ENCODE peak calls at places on chromosomes 1 and 21, in six cellular contexts. One of them, this sample, is unnamed.

GRCh38 chr21:42145569-42146250 is 73.2 kb upstream of the ABCG1 start:
- DNase-seq in G401: peak; percentile 75
- DNase-seq in ELR: peak; percentile 61
- DNase-seq in mucosa of descending colon: peak; percentile 49
- DNase-seq in substantia nigra: peak; percentile 30
- DNase-seq in activated naive CD4-positive, alpha-beta T cell treated with Interleukin-2 at 50 U/mL for 16 hours: peak; percentile 60
- DNase-seq in this sample: peak; percentile 66

GRCh38 chr1:214216779-214217178 is 64.2 kb upstream of the SMYD2 start:
- DNase-seq in mucosa of descending colon: no peak
- DNase-seq in activated naive CD4-positive, alpha-beta T cell treated with Interleukin-2 at 50 U/mL for 16 hours: no peak
- DNase-seq in substantia nigra: no peak
- DNase-seq in G401: no peak
- DNase-seq in ELR: no peak
- DNase-seq in this sample: no peak

GRCh38 chr21:29240136-29240535 is 58.6 kb upstream of the BACH1 start:
- DNase-seq in activated naive CD4-positive, alpha-beta T cell treated with Interleukin-2 at 50 U/mL for 16 hours: no peak
- DNase-seq in ELR: no peak
- DNase-seq in G401: peak; percentile 93
- DNase-seq in mucosa of descending colon: no peak
- DNase-seq in substantia nigra: no peak
- DNase-seq in this sample: no peak

GRCh38 chr1:227333423-227333822 is 15.1 kb upstream of the CDC42BPA start:
- DNase-seq in G401: no peak
- DNase-seq in mucosa of descending colon: no peak
- DNase-seq in activated naive CD4-positive, alpha-beta T cell treated with Interleukin-2 at 50 U/mL for 16 hours: no peak
- DNase-seq in substantia nigra: no peak
- DNase-seq in ELR: peak; percentile 52
- DNase-seq in this sample: no peak

GRCh38 chr1:17251246-17251645 is 2.3 kb downstream of the PADI3 start:
- DNase-seq in activated naive CD4-positive, alpha-beta T cell treated with Interleukin-2 at 50 U/mL for 16 hours: no peak
- DNase-seq in ELR: no peak
- DNase-seq in mucosa of descending colon: peak; percentile 29
- DNase-seq in substantia nigra: no peak
- DNase-seq in G401: no peak
- DNase-seq in this sample: no peak

GRCh38 chr1:68600049-68600661 is 103.3 kb upstream of the DEPDC1 start:
- DNase-seq in substantia nigra: no peak
- DNase-seq in mucosa of descending colon: no peak
- DNase-seq in activated naive CD4-positive, alpha-beta T cell treated with Interleukin-2 at 50 U/mL for 16 hours: no peak
- DNase-seq in ELR: peak; percentile 40
- DNase-seq in G401: no peak
- DNase-seq in this sample: no peak

GRCh38 chr1:26626994-26627393 is 68.8 kb upstream of the ARID1A start:
- DNase-seq in ELR: no peak
- DNase-seq in substantia nigra: no peak
- DNase-seq in G401: no peak
- DNase-seq in activated naive CD4-positive, alpha-beta T cell treated with Interleukin-2 at 50 U/mL for 16 hours: no peak
- DNase-seq in mucosa of descending colon: no peak
- DNase-seq in this sample: no peak

GRCh38 chr1:67257173-67257535 is 50.5 kb upstream of the IL12RB2 start:
- DNase-seq in mucosa of descending colon: no peak
- DNase-seq in activated naive CD4-positive, alpha-beta T cell treated with Interleukin-2 at 50 U/mL for 16 hours: no peak
- DNase-seq in ELR: no peak
- DNase-seq in G401: no peak
- DNase-seq in substantia nigra: no peak
- DNase-seq in this sample: no peak

GRCh38 chr1:109687641-109688499 is at the start of gene GSTM1:
- DNase-seq in substantia nigra: no peak
- DNase-seq in G401: no peak
- DNase-seq in mucosa of descending colon: peak; percentile 86
- DNase-seq in activated naive CD4-positive, alpha-beta T cell treated with Interleukin-2 at 50 U/mL for 16 hours: peak; percentile 79
- DNase-seq in ELR: no peak
- DNase-seq in this sample: peak; percentile 83

GRCh38 chr1:237204841-237205240 is 162.9 kb downstream of the RYR2 start:
- DNase-seq in mucosa of descending colon: no peak
- DNase-seq in substantia nigra: no peak
- DNase-seq in G401: no peak
- DNase-seq in ELR: no peak
- DNase-seq in activated naive CD4-positive, alpha-beta T cell treated with Interleukin-2 at 50 U/mL for 16 hours: no peak
- DNase-seq in this sample: no peak

GRCh38 chr1:214331827-214332423 is 51.0 kb downstream of the SMYD2 start:
- DNase-seq in substantia nigra: peak; percentile 10
- DNase-seq in ELR: peak; percentile 69
- DNase-seq in activated naive CD4-positive, alpha-beta T cell treated with Interleukin-2 at 50 U/mL for 16 hours: peak; percentile 51
- DNase-seq in mucosa of descending colon: no peak
- DNase-seq in G401: peak; percentile 20
- DNase-seq in this sample: peak; percentile 30

GRCh38 chr1:179217943-179218507 is 11.5 kb downstream of the ABL2 start:
- DNase-seq in activated naive CD4-positive, alpha-beta T cell treated with Interleukin-2 at 50 U/mL for 16 hours: no peak
- DNase-seq in G401: no peak
- DNase-seq in ELR: peak; percentile 23
- DNase-seq in mucosa of descending colon: no peak
- DNase-seq in substantia nigra: no peak
- DNase-seq in this sample: no peak

GRCh38 chr1:1236945-1237873 is 5.2 kb downstream of the B3GALT6 start:
- DNase-seq in activated naive CD4-positive, alpha-beta T cell treated with Interleukin-2 at 50 U/mL for 16 hours: no peak
- DNase-seq in substantia nigra: no peak
- DNase-seq in G401: no peak
- DNase-seq in mucosa of descending colon: no peak
- DNase-seq in ELR: no peak
- DNase-seq in this sample: no peak

GRCh38 chr1:242454262-242455051 is 70.0 kb downstream of the PLD5 start:
- DNase-seq in ELR: peak; percentile 45
- DNase-seq in mucosa of descending colon: no peak
- DNase-seq in G401: peak; percentile 81
- DNase-seq in substantia nigra: peak; percentile 1
- DNase-seq in activated naive CD4-positive, alpha-beta T cell treated with Interleukin-2 at 50 U/mL for 16 hours: no peak
- DNase-seq in this sample: no peak